ENCODE peak calls at places on chromosomes 6 and 20, in eight cellular contexts. E is DND-41, J is neuronal stem cell, I is mesenchymal stem cell, S is IMR-90, Z is neural progenitor cell, R is fibroblast of lung, W is SK-N-SH. P is an unnamed sample.

GRCh38 chr6:1856381-1856780 is 246.7 kb downstream of the FOXC1 start:
- DNase-seq in E (peak), J (no peak), I (peak), S (peak), Z (no peak), R (peak), W (peak), P (no peak)

GRCh38 chr20:40703981-40704530 is 15.0 kb upstream of the MAFB start:
- DNase-seq in E (no peak), J (no peak), I (no peak), S (no peak), Z (no peak), R (no peak), W (no peak), P (no peak)

GRCh38 chr6:33794910-33795615 is 6.1 kb upstream of the LEMD2 start:
- DNase-seq in E (no peak), J (no peak), I (no peak), S (no peak), Z (no peak), R (no peak), W (peak), P (peak)

GRCh38 chr6:130906736-130907381 is 79.7 kb downstream of the SMLR1 start:
- DNase-seq in E (no peak), J (no peak), I (no peak), S (peak), Z (no peak), R (peak), W (no peak), P (no peak)

GRCh38 chr6:148969679-148970078 is 222.8 kb downstream of the UST start:
- DNase-seq in E (no peak), J (no peak), I (peak), S (peak), Z (peak), R (peak), W (no peak), P (no peak)

GRCh38 chr6:53746442-53747103 is 48.2 kb upstream of the LRRC1 start:
- DNase-seq in E (no peak), J (no peak), I (no peak), S (no peak), Z (peak), R (no peak), W (no peak), P (no peak)

GRCh38 chr6:35566794-35567193 is 54.1 kb upstream of the TULP1 start:
- DNase-seq in E (no peak), J (no peak), I (no peak), S (no peak), Z (peak), R (no peak), W (no peak), P (peak)

GRCh38 chr6:6002005-6002808 is 4.5 kb downstream of the NRN1 start:
- DNase-seq in E (no peak), J (no peak), I (no peak), S (no peak), Z (peak), R (no peak), W (no peak), P (peak)

GRCh38 chr6:163789199-163789810 is 374.8 kb downstream of the QKI start:
- DNase-seq in E (no peak), J (no peak), I (no peak), S (no peak), Z (no peak), R (no peak), W (no peak), P (no peak)

GRCh38 chr6:135651964-135652755 is 154.6 kb upstream of the AHI1 start:
- DNase-seq in E (no peak), J (no peak), I (no peak), S (peak), Z (peak), R (no peak), W (no peak), P (no peak)
- H3K9ac ChIP-seq in E (no peak), J (no peak), I (no peak), S (no peak), Z (no peak), R (no peak), W (no peak), P (no peak)

DNA sequence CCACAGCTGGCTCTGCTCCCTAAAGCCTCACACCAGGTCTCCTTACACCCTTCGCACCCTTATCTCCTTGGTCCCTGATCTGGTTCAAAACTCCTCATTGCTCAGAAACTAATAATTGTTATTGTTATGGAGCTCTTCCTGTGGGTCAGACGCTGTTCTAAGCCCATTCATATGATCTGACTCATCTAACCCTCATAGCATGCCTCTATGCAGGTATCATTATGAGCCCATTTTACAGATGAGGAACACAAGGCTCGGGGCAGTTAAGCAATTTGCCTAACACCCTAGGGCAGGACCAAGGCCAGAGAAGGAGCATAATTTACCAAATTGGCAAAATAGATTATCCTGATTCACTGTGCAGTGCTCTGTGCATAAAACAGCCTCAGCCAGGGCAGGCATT is 51.8 kb upstream of the CCDC167 start:
- DNase-seq in E (no peak), J (no peak), I (no peak), S (no peak), Z (no peak), R (no peak), W (no peak), P (no peak)
- H3K9ac ChIP-seq in E (no peak), J (no peak), I (no peak), S (no peak), Z (no peak), R (no peak), W (no peak), P (no peak)

GRCh38 chr20:58624687-58625086 is 26.4 kb upstream of the STX16 start:
- DNase-seq in E (no peak), J (no peak), I (no peak), S (no peak), Z (no peak), R (no peak), W (no peak), P (no peak)
- H3K9ac ChIP-seq in E (no peak), J (no peak), I (no peak), S (no peak), Z (no peak), R (no peak), W (peak), P (no peak)

DNA sequence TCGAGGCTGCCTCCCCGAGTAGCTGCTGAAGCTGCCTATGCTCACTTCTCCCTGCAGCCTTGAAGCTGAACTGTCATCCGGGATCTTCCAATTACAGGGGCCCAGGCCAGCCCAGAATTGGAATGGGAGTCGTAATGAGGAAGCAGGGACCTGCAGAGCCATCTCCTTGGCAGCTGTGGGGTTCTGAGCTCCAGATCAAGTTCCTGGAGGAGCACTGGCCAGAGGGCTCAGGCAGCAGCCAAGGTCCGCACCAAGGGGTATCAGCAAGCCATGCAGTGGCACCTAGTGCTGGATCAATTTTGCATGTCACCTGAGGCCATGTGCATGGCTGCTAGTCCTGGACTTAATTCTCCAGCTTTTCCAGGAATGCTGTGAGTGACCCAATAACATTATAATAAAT is 163.2 kb upstream of the TSHZ2 start:
- DNase-seq in E (no peak), J (no peak), I (no peak), S (no peak), Z (no peak), R (no peak), W (no peak), P (no peak)
- H3K9ac ChIP-seq in E (no peak), J (no peak), I (no peak), S (no peak), Z (no peak), R (no peak), W (no peak), P (no peak)

GRCh38 chr6:106099235-106099537 is 13.1 kb downstream of the PRDM1 start:
- DNase-seq in E (no peak), J (no peak), I (peak), S (no peak), Z (peak), R (peak), W (no peak), P (no peak)
- H3K9ac ChIP-seq in E (no peak), J (no peak), I (peak), S (peak), Z (no peak), R (no peak), W (no peak), P (no peak)

GRCh38 chr6:169185011-169185521 is 68.6 kb downstream of the THBS2 start:
- DNase-seq in E (no peak), J (no peak), I (no peak), S (no peak), Z (no peak), R (no peak), W (no peak), P (no peak)
- H3K9ac ChIP-seq in E (no peak), J (no peak), I (no peak), S (no peak), Z (no peak), R (no peak), W (no peak), P (no peak)

GRCh38 chr6:106508836-106509235 is 120.5 kb downstream of the RTN4IP1 start:
- DNase-seq in E (no peak), J (no peak), I (no peak), S (peak), Z (no peak), R (peak), W (no peak), P (no peak)

GRCh38 chr6:106511274-106512047 is 117.8 kb downstream of the RTN4IP1 start:
- DNase-seq in E (peak), J (peak), I (peak), S (no peak), Z (peak), R (peak), W (peak), P (peak)

GRCh38 chr6:106510090-106510970 is 119.0 kb downstream of the RTN4IP1 start:
- DNase-seq in E (peak), J (peak), I (peak), S (no peak), Z (peak), R (peak), W (peak), P (peak)

GRCh38 chr6:106512048-106512957 is 117.0 kb downstream of the RTN4IP1 start:
- DNase-seq in E (peak), J (peak), I (peak), S (no peak), Z (peak), R (peak), W (peak), P (peak)

DNA sequence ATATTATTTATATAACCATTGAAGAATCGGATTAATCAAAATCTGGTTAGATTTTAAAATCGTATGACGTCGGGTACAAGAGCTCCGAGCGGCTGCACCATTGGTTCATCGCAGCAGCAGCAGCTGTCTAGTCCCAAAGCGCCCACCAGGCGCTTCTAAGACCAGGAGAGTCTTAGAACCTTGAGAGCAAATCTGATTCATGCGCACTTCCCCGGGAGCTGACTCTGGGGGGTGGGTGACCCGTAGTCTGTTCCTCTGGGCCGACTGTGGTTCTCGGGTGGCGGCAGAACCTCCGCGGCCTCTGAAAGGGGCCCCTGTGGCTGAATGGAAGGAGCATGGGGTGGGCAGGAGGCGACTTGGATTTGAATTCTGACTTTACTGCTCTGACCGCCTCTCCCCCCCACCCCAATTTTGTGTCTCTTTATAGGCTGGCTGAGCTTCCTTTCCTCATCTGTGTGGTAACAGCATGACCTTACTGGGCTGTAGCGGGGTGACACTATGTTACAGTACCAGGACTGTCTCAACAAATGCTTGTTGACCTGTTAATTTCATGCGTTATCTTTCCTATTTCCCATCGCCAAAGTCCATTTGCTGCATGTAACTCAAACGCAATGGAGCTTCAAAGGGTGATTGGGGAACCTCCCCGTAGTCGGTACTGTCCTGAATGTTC is 119.7 kb downstream of the RTN4IP1 start:
- DNase-seq in E (peak), J (peak), I (peak), S (no peak), Z (peak), R (peak), W (peak), P (peak)
- H3K9ac ChIP-seq in E (peak), J (no peak), I (peak), S (no peak), Z (no peak), R (no peak), W (no peak), P (peak)

GRCh38 chr6:128697392-128697689 is 176.9 kb upstream of the PTPRK start:
- DNase-seq in E (no peak), J (no peak), I (no peak), S (no peak), Z (no peak), R (no peak), W (no peak), P (no peak)
- H3K9ac ChIP-seq in E (no peak), J (no peak), I (no peak), S (no peak), Z (no peak), R (no peak), W (no peak), P (no peak)

GRCh38 chr6:128572286-128572685 is 51.9 kb upstream of the PTPRK start:
- DNase-seq in E (no peak), J (no peak), I (no peak), S (peak), Z (no peak), R (no peak), W (no peak), P (no peak)

GRCh38 chr6:128573036-128573435 is 52.6 kb upstream of the PTPRK start:
- DNase-seq in E (no peak), J (no peak), I (no peak), S (no peak), Z (no peak), R (no peak), W (no peak), P (no peak)

GRCh38 chr6:128570439-128571063 is 50.2 kb upstream of the PTPRK start:
- DNase-seq in E (no peak), J (no peak), I (peak), S (no peak), Z (no peak), R (no peak), W (no peak), P (no peak)

GRCh38 chr6:128567029-128567428 is 46.6 kb upstream of the PTPRK start:
- DNase-seq in E (no peak), J (no peak), I (no peak), S (no peak), Z (no peak), R (no peak), W (no peak), P (no peak)

DNA sequence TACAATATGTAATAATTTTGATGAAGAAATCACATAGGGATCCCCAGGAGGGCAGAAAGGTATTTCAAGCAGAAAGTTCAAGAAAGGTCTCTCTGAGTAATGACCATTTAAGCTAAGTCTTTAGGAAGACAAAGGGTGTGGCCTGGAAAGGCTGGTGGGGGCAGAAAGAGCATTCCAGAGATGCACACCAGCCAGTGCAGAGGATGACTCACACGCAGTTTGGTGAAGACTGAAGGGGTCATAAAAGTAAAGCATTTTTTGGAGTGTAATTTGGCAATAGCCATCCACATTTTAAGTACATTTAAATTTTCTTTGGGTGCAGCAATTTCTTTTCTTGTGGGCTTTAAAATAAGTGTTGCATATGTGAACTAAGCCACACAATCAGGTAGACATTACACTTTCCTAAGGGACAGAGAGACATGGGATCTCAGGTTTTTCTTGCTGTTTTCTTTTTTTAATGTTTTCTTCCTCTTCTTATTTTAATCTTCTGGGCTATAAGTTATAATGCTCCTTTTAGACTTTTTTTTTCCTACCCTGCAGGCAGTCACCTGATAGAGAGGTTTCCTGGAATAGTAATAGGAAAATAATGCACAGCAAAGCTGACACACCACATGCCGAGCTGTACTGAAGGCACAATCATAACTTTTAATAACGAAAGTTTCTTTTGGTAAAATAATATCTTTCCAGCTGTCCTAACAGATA is 49.5 kb upstream of the PTPRK start:
- DNase-seq in E (no peak), J (peak), I (peak), S (peak), Z (peak), R (peak), W (no peak), P (peak)
- H3K9ac ChIP-seq in E (no peak), J (no peak), I (peak), S (no peak), Z (no peak), R (no peak), W (no peak), P (no peak)

P was measured in mesendoderm.